ENCODE peak calls at places on chromosomes 11 and 22, in ten cellular contexts. Y, D, P, B, T, U, I, F, M and G are unnamed samples.

GRCh38 chr22:30310881-30311771 is 15.6 kb downstream of the TBC1D10A start:
- DNase-seq in Y (no peak), D (no peak), P (no peak), B (peak), T (no peak), U (peak), I (no peak), F (no peak), M (no peak), G (no peak)

GRCh38 chr22:20208713-20209310 is 58.0 kb upstream of the CCDC188 start:
- DNase-seq in Y (no peak), D (no peak), P (no peak), B (no peak), T (no peak), U (no peak), I (no peak), F (no peak), M (no peak), G (no peak)

GRCh38 chr11:73001615-73002014 is 140.5 kb downstream of the FCHSD2 start:
- DNase-seq in Y (peak), D (no peak), P (no peak), B (peak), T (no peak), U (no peak), I (peak), F (peak), M (peak), G (no peak)

GRCh38 chr11:4851033-4851432 is 2.0 kb upstream of the OR51S1 start:
- DNase-seq in Y (no peak), D (no peak), P (no peak), B (no peak), T (no peak), U (no peak), I (no peak), F (no peak), M (no peak), G (no peak)

GRCh38 chr11:25793637-25794036 is 538.3 kb upstream of the ANO3 start:
- DNase-seq in Y (no peak), D (no peak), P (no peak), B (no peak), T (no peak), U (no peak), I (no peak), F (no peak), M (no peak), G (no peak)

GRCh38 chr11:45289369-45289768 is 3.2 kb upstream of the SYT13 start:
- DNase-seq in Y (no peak), D (no peak), P (peak), B (no peak), T (no peak), U (no peak), I (no peak), F (no peak), M (no peak), G (no peak)

GRCh38 chr22:20244744-20245576 is 23.2 kb downstream of the RTN4R start:
- DNase-seq in Y (no peak), D (peak), P (no peak), B (peak), T (no peak), U (no peak), I (no peak), F (no peak), M (no peak), G (no peak)

GRCh38 chr11:96045622-96046456 is 121.9 kb upstream of the MTMR2 start:
- DNase-seq in Y (peak), D (no peak), P (peak), B (peak), T (peak), U (peak), I (peak), F (no peak), M (peak), G (no peak)

GRCh38 chr22:23527971-23528740 is 51.9 kb downstream of the IGLL1 start:
- DNase-seq in Y (no peak), D (no peak), P (no peak), B (no peak), T (no peak), U (no peak), I (no peak), F (no peak), M (no peak), G (no peak)

GRCh38 chr11:69574383-69575255 is 66.3 kb upstream of the CCND1 start:
- DNase-seq in Y (no peak), D (no peak), P (no peak), B (no peak), T (no peak), U (no peak), I (no peak), F (no peak), M (no peak), G (no peak)

GRCh38 chr22:45647532-45648225 is 24.0 kb upstream of the ATXN10 start:
- DNase-seq in Y (no peak), D (no peak), P (no peak), B (no peak), T (no peak), U (no peak), I (no peak), F (no peak), M (no peak), G (no peak)

GRCh38 chr22:41021039-41021654 is 70.0 kb downstream of the RBX1 start:
- DNase-seq in Y (no peak), D (no peak), P (no peak), B (peak), T (no peak), U (no peak), I (no peak), F (no peak), M (no peak), G (no peak)

GRCh38 chr11:57343825-57344224 is 5.7 kb downstream of the P2RX3 start:
- DNase-seq in Y (no peak), D (no peak), P (no peak), B (no peak), T (no peak), U (no peak), I (no peak), F (no peak), M (no peak), G (no peak)

GRCh38 chr22:46069518-46070214 is 80.7 kb upstream of the PPARA start:
- DNase-seq in Y (peak), D (no peak), P (peak), B (no peak), T (peak), U (peak), I (peak), F (no peak), M (peak), G (peak)